ENCODE peak calls at places on chromosomes 3 and 15, in four cellular contexts. H is lower lobe of right lung, U is right lobe of liver, I is heart right ventricle. X is an unnamed sample.

GRCh38 chr3:150721285-150722130 is 17.8 kb upstream of the ERICH6 start:
- DNase-seq in H (no peak), U (no peak), I (no peak), X (no peak)

GRCh38 chr15:74464216-74464615 is 3.3 kb upstream of the UBL7 start:
- DNase-seq in H (no peak), U (no peak), I (no peak), X (no peak)

GRCh38 chr3:43522702-43523362 is 99.0 kb downstream of the ANO10 start:
- DNase-seq in H (no peak), U (no peak), I (no peak), X (no peak)

GRCh38 chr3:42443292-42443691 is 32.9 kb upstream of the LYZL4 start:
- DNase-seq in H (no peak), U (no peak), I (no peak), X (no peak)

GRCh38 chr15:66133247-66133646 is 120.3 kb downstream of the MEGF11 start:
- DNase-seq in H (no peak), U (no peak), I (no peak), X (no peak)

GRCh38 chr3:121748638-121749275 is 784 bp downstream of the GOLGB1 start:
- DNase-seq in H (peak; percentile 81), U (peak; percentile 87), I (no peak), X (peak; percentile 66)

GRCh38 chr15:70605606-70606410 is 157.6 kb downstream of the UACA start:
- DNase-seq in H (no peak), U (peak; percentile 66), I (peak; percentile 71), X (peak; percentile 30)

GRCh38 chr3:129017531-129017899 is 16.4 kb downstream of the EFCC1 start:
- DNase-seq in H (no peak), U (no peak), I (no peak), X (no peak)

GRCh38 chr15:47484119-47484518 is 233.2 kb upstream of the SEMA6D start:
- DNase-seq in H (no peak), U (no peak), I (no peak), X (no peak)

GRCh38 chr3:62097121-62097520 is 276.2 kb downstream of the FEZF2 start:
- DNase-seq in H (no peak), U (no peak), I (no peak), X (no peak)

GRCh38 chr3:40229411-40229810 is 80.1 kb upstream of the EIF1B start:
- DNase-seq in H (peak; percentile 51), U (no peak), I (no peak), X (no peak)

GRCh38 chr3:169148448-169149348 is 514.8 kb downstream of the MECOM start:
- DNase-seq in H (no peak), U (no peak), I (no peak), X (no peak)

GRCh38 chr3:168495251-168495650 is 399.5 kb upstream of the GOLIM4 start:
- DNase-seq in H (no peak), U (no peak), I (no peak), X (no peak)

GRCh38 chr15:77853008-77853328 is 220.3 kb upstream of the LINGO1 start:
- DNase-seq in H (no peak), U (peak; percentile 3), I (no peak), X (no peak)

GRCh38 chr3:125386811-125387210 is 11.7 kb upstream of the ZNF148 start:
- DNase-seq in H (no peak), U (no peak), I (no peak), X (no peak)

GRCh38 chr3:128487813-128488635 is 5.0 kb downstream of the GATA2 start:
- DNase-seq in H (peak; percentile 77), U (peak; percentile 77), I (peak; percentile 90), X (peak; percentile 93)

GRCh38 chr15:58952751-58953150 is 19.3 kb upstream of the SLTM start:
- DNase-seq in H (no peak), U (no peak), I (no peak), X (no peak)

GRCh38 chr3:143123353-143123974 is 3.9 kb downstream of the CHST2 start:
- DNase-seq in H (no peak), U (no peak), I (no peak), X (no peak)

GRCh38 chr15:39960411-39960810 is 26.5 kb downstream of the EIF2AK4 start:
- DNase-seq in H (no peak), U (no peak), I (no peak), X (no peak)

GRCh38 chr3:146189519-146190173 is 28.7 kb upstream of the PLOD2 start:
- DNase-seq in H (no peak), U (no peak), I (no peak), X (no peak)

GRCh38 chr3:16482770-16483531 is 30.5 kb downstream of the RFTN1 start:
- DNase-seq in H (peak; percentile 82), U (no peak), I (no peak), X (no peak)

GRCh38 chr3:16484216-16484615 is 29.3 kb downstream of the RFTN1 start:
- DNase-seq in H (no peak), U (peak; percentile 55), I (no peak), X (no peak)

GRCh38 chr3:16481570-16481897 is 32.0 kb downstream of the RFTN1 start:
- DNase-seq in H (no peak), U (no peak), I (no peak), X (no peak)

GRCh38 chr3:16480861-16481569 is 32.5 kb downstream of the RFTN1 start:
- DNase-seq in H (no peak), U (no peak), I (no peak), X (no peak)

GRCh38 chr3:16482194-16482769 is 31.2 kb downstream of the RFTN1 start:
- DNase-seq in H (no peak), U (no peak), I (no peak), X (no peak)
- H3K4me3 ChIP-seq in H (no peak overlapping the region), U (no peak overlapping the region), I (no peak overlapping the region), X (no peak overlapping the region)

DNA sequence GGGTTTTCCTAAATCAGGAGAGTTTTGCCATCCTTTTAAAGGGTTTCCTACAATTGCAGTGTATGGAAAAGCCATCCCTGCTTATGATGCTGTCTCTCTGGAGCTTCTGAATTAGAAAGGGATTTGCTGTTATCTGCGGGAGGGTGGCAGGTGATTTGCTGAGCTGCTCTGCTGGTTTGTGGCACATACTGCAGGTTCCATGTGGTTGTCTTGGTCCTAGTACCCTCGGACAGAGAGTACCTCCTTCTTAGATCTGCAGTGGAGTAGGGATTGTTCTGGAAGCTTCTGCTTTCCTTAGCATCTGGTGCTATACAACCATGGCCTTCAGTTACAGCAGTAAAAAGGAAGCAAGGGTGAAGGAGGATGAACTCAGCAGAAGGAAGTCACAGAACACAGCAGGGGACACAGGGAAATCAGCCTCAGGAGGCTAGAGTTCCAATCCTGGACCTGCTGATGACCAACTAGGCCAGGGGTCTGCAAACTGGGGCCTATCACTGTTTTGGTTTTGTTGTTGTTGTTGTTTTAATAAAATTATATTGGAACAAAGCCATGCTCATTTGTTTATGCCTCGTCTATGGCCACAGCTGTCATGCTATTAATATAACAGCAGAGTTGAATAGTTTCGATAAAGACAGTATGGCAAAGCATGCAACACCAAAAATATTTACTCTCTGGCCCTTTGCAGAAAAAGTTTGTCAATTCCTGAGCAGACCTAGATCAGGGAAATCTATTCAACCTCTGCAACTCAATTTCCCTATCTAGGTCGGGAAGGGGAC is 39.5 kb downstream of the STARD5 start:
- DNase-seq in H (no peak), U (peak; percentile 31), I (no peak), X (no peak)
- H3K4me1 ChIP-seq in H (peaks cover 18% of the 10 kb centered on the region), U (peaks cover 13% of the 10 kb centered on the region), I (peaks cover 9% of the 10 kb centered on the region), X (no peaks in the 10 kb centered on the region)

DNA sequence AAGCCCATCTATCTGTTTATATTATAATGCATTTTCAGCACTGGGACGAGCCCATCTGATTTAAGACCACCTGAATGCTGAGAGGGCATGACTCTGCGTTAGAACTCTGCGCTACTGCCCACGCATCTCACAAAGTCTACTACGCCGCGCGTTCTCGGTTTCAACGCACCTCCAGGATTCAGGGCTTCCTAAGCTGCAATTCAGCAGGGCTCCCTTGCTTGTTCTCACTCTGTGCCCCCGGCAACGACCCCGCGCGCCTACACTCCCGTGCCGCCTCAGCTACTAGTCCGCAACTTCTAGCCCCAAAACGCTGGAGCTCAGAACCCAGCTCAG is 321 bp upstream of the ARHGEF26 start:
- DNase-seq in H (no peak), U (no peak), I (no peak), X (no peak)
- TF ChIP-seq CTCF in H (no peak), U (no peak), I (no peak), X (no peak)

GRCh38 chr3:119703900-119704531 is 1.2 kb downstream of the CFAP91 start:
- DNase-seq in H (no peak), U (no peak), I (no peak), X (no peak)

GRCh38 chr3:119700269-119700919 is 2.4 kb upstream of the CFAP91 start:
- DNase-seq in H (no peak), U (no peak), I (no peak), X (no peak)

GRCh38 chr3:119700920-119701734 is 1.7 kb upstream of the CFAP91 start:
- DNase-seq in H (no peak), U (no peak), I (no peak), X (no peak)

GRCh38 chr3:119697394-119697793 is 5.4 kb upstream of the CFAP91 start:
- DNase-seq in H (no peak), U (no peak), I (no peak), X (no peak)

GRCh38 chr3:119702530-119703527 is at the start of gene CFAP91:
- DNase-seq in H (peak; percentile 98), U (peak; percentile 98), I (peak; percentile 97), X (peak; percentile 96)
- H3K4me3 ChIP-seq in H (peak within 1 kb of the TSS; percentile 56), U (peak within 1 kb of the TSS; percentile 43), I (peak within 1 kb of the TSS; percentile 61), X (peak within 1 kb of the TSS; percentile 47)

GRCh38 chr3:177427096-177427495 is 229.8 kb upstream of the TBL1XR1 start:
- DNase-seq in H (no peak), U (no peak), I (no peak), X (no peak)

GRCh38 chr3:177424541-177424940 is 227.3 kb upstream of the TBL1XR1 start:
- DNase-seq in H (no peak), U (no peak), I (no peak), X (no peak)

GRCh38 chr3:177426151-177426904 is 229.0 kb upstream of the TBL1XR1 start:
- DNase-seq in H (no peak), U (no peak), I (no peak), X (no peak)

GRCh38 chr3:177427540-177427939 is 230.3 kb upstream of the TBL1XR1 start:
- DNase-seq in H (no peak), U (no peak), I (no peak), X (no peak)

GRCh38 chr3:177425042-177425441 is 227.8 kb upstream of the TBL1XR1 start:
- DNase-seq in H (no peak), U (no peak), I (no peak), X (no peak)
- H3K4me1 ChIP-seq in H (no peaks in the 10 kb centered on the region), U (no peaks in the 10 kb centered on the region), I (peaks cover 27% of the 10 kb centered on the region), X (peaks cover 20% of the 10 kb centered on the region)

DNA sequence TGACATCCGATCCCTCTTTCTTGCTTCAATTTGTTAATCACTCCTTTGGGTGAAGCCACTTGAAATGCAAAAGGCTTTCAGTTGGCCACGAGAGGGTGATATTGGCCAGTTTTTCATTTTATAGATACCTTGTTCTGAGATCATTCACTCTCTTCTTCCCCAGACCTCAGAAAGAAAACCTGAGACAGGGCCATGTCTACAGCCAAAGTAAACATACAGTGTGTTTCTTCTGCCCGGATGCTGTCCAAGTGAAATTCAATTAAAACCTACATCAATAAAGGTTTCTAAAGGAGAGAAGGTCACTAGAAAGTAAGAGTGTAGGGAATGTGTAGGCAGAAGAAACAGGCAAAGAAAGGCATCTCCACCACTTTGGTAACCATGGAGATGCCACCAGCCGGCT is 39.5 kb upstream of the FMN1 start:
- DNase-seq in H (no peak), U (no peak), I (no peak), X (no peak)
- TF ChIP-seq CTCF in H (peak; percentile 39), U (peak; percentile 31), I (peak; percentile 52), X (peak; percentile 43)